ENCODE peak calls at places on chromosome 1, in seven cellular contexts. R, N, X, C, I, K and Y are unnamed samples.

GRCh38 chr1:13781907-13782633 is 82.1 kb downstream of the PRDM2 start:
- DNase-seq in R (peak; percentile 44), N (no peak), X (no peak), C (no peak), I (no peak), K (peak; percentile 63), Y (no peak)

GRCh38 chr1:26045712-26046312 is at the start of gene SLC30A2:
- DNase-seq in R (no peak), N (no peak), X (no peak), C (no peak), I (no peak), K (no peak), Y (no peak)

GRCh38 chr1:31815752-31816484 is at the start of gene SPOCD1:
- DNase-seq in R (peak; percentile 88), N (peak; percentile 80), X (peak; percentile 67), C (peak; percentile 79), I (peak; percentile 83), K (peak; percentile 23), Y (peak; percentile 94)

GRCh38 chr1:151739590-151740355 is 18.5 kb downstream of the RIIAD1 start:
- DNase-seq in R (no peak), N (no peak), X (no peak), C (no peak), I (no peak), K (no peak), Y (no peak)

GRCh38 chr1:200992382-200993101 is 31.0 kb downstream of the KIF21B start:
- DNase-seq in R (no peak), N (no peak), X (no peak), C (no peak), I (no peak), K (no peak), Y (no peak)

GRCh38 chr1:44713321-44713781 is 17.6 kb downstream of the RNU5D-1 start:
- DNase-seq in R (no peak), N (no peak), X (no peak), C (no peak), I (peak; percentile 50), K (no peak), Y (peak; percentile 92)

GRCh38 chr1:217435159-217435558 is 195.7 kb downstream of the GPATCH2 start:
- DNase-seq in R (no peak), N (no peak), X (no peak), C (no peak), I (no peak), K (no peak), Y (no peak)

GRCh38 chr1:100353988-100354387 is 1.7 kb downstream of the CDC14A start:
- DNase-seq in R (peak; percentile 52), N (peak; percentile 73), X (peak; percentile 33), C (no peak), I (no peak), K (no peak), Y (peak; percentile 42)

GRCh38 chr1:38004284-38005101 is 821 bp downstream of the FHL3 start:
- DNase-seq in R (no peak), N (no peak), X (no peak), C (no peak), I (no peak), K (no peak), Y (no peak)

GRCh38 chr1:218711884-218712674 is 366.9 kb downstream of the TGFB2 start:
- DNase-seq in R (no peak), N (peak; percentile 64), X (peak; percentile 41), C (no peak), I (no peak), K (no peak), Y (no peak)

GRCh38 chr1:232211149-232211548 is 418.8 kb downstream of the SIPA1L2 start:
- DNase-seq in R (no peak), N (no peak), X (no peak), C (no peak), I (no peak), K (no peak), Y (peak; percentile 71)

GRCh38 chr1:110477041-110477440 is 26.1 kb downstream of the PROK1 start:
- DNase-seq in R (peak; percentile 63), N (peak; percentile 92), X (peak; percentile 35), C (no peak), I (no peak), K (no peak), Y (no peak)

GRCh38 chr1:152408664-152409063 is 5.4 kb downstream of the CRNN start:
- DNase-seq in R (no peak), N (no peak), X (no peak), C (no peak), I (no peak), K (no peak), Y (no peak)

GRCh38 chr1:223714849-223715709 is 2.7 kb downstream of the CAPN2 start:
- DNase-seq in R (peak; percentile 60), N (peak; percentile 97), X (peak; percentile 93), C (no peak), I (no peak), K (no peak), Y (no peak)

GRCh38 chr1:97334454-97334853 is 586.4 kb downstream of the DPYD start:
- DNase-seq in R (peak; percentile 29), N (peak; percentile 78), X (peak; percentile 12), C (no peak), I (no peak), K (peak; percentile 71), Y (no peak)

GRCh38 chr1:229070168-229070567 is 200.7 kb upstream of the RAB4A start:
- DNase-seq in R (no peak), N (peak; percentile 82), X (peak; percentile 71), C (no peak), I (no peak), K (no peak), Y (no peak)

GRCh38 chr1:26826261-26827201 is at the start of gene ZDHHC18:
- DNase-seq in R (peak; percentile 93), N (peak; percentile 10), X (peak; percentile 73), C (peak; percentile 69), I (peak; percentile 88), K (no peak), Y (peak; percentile 85)

GRCh38 chr1:225474439-225474985 is 46.7 kb upstream of the LBR start:
- DNase-seq in R (no peak), N (no peak), X (no peak), C (no peak), I (no peak), K (no peak), Y (no peak)

GRCh38 chr1:62111084-62111483 is 83.6 kb upstream of the L1TD1 start:
- DNase-seq in R (no peak), N (no peak), X (no peak), C (no peak), I (no peak), K (no peak), Y (no peak)